ENCODE peak calls at places on chromosomes 4 and X, in five cellular contexts. D is smooth muscle cell of the brain vasculature; F is NCI-H1436; A is stimulated activated CD4-positive, alpha-beta T cell treated with anti-CD3 and anti-CD28 coated beads, TNF-alpha, amount 100 ng/mL, for 48 hours; R is nephron progenitor cell. O is an unnamed sample.

GRCh38 chr4:144808034-144808433 is 162.1 kb downstream of the HHIP start:
- DNase-seq in D (no peak), F (no peak), A (no peak), R (no peak), O (no peak)

GRCh38 chr4:3375688-3376087 is 66.1 kb upstream of the HGFAC start:
- DNase-seq in D (peak), F (no peak), A (no peak), R (no peak), O (no peak)

GRCh38 chr4:93199492-93199891 is 629.1 kb upstream of the ATOH1 start:
- DNase-seq in D (peak), F (peak), A (no peak), R (peak), O (no peak)

GRCh38 chr4:41590591-41590990 is 52.6 kb downstream of the LIMCH1 start:
- DNase-seq in D (no peak), F (peak), A (no peak), R (no peak), O (no peak)

GRCh38 chr4:124937993-124938392 is 225.5 kb upstream of the ANKRD50 start:
- DNase-seq in D (no peak), F (no peak), A (no peak), R (no peak), O (no peak)

GRCh38 chr4:175470141-175470540 is 341.9 kb downstream of the GPM6A start:
- DNase-seq in D (no peak), F (no peak), A (no peak), R (no peak), O (no peak)

GRCh38 chr4:154414796-154415195 is 76.8 kb downstream of the DCHS2 start:
- DNase-seq in D (no peak), F (no peak), A (no peak), R (no peak), O (no peak)

GRCh38 chr4:67204441-67204840 is 340.9 kb downstream of the CENPC start:
- DNase-seq in D (no peak), F (no peak), A (no peak), R (peak), O (no peak)

GRCh38 chr4:73742776-73743175 is 2.4 kb downstream of the CXCL8 start:
- DNase-seq in D (no peak), F (no peak), A (no peak), R (no peak), O (no peak)

GRCh38 chrX:108064001-108064400 is 19.1 kb downstream of the VSIG1 start:
- DNase-seq in D (no peak), F (no peak), A (no peak), R (no peak), O (no peak)

GRCh38 chr4:4675636-4676035 is 133.8 kb upstream of the STX18 start:
- DNase-seq in D (no peak), F (no peak), A (no peak), R (no peak), O (no peak)

GRCh38 chr4:19486400-19486799 is 765.3 kb upstream of the SLIT2 start:
- DNase-seq in D (peak), F (no peak), A (no peak), R (no peak), O (no peak)

GRCh38 chrX:70096052-70096451 is 33.8 kb downstream of the OTUD6A start:
- DNase-seq in D (no peak), F (no peak), A (no peak), R (no peak), O (no peak)

GRCh38 chr4:126850286-126850685 is 782.5 kb upstream of the INTU start:
- DNase-seq in D (peak), F (no peak), A (no peak), R (no peak), O (no peak)

GRCh38 chrX:132714913-132715312 is 226.1 kb upstream of the MBNL3 start:
- DNase-seq in D (no peak), F (no peak), A (no peak), R (no peak), O (no peak)

GRCh38 chr4:39497909-39498723 is 29.1 kb downstream of the UGDH start:
- DNase-seq in D (no peak), F (no peak), A (no peak), R (no peak), O (no peak)

GRCh38 chr4:39062499-39062898 is 467 bp downstream of the KLHL5 start:
- DNase-seq in D (no peak), F (no peak), A (no peak), R (no peak), O (no peak)

GRCh38 chr4:79609853-79610252 is 201.8 kb upstream of the GK2 start:
- DNase-seq in D (no peak), F (no peak), A (no peak), R (no peak), O (no peak)

GRCh38 chr4:107379054-107379869 is 340.8 kb downstream of the PAPSS1 start:
- DNase-seq in D (no peak), F (no peak), A (no peak), R (no peak), O (no peak)